ENCODE peak calls at places on chromosome 3, in seven cellular contexts. I is epithelial cell of proximal tubule; F is stimulated activated CD8-positive, alpha-beta memory T cell treated with anti-CD3 and anti-CD28 coated beads, Interleukin-4, amount 100 ng/mL, for 24 hours; Q is hippocampal formation; U is NCI-H2171; P is activated CD4-positive, alpha-beta T cell treated with anti-CD3 and anti-CD28 coated beads for 1 hour; N is NCI-H2029. M is an unnamed sample.

GRCh38 chr3:31341130-31341529 is 191.6 kb upstream of the STT3B start:
- DNase-seq in I (no peak), F (no peak), Q (no peak), U (no peak), P (no peak), N (no peak), M (no peak)

GRCh38 chr3:17190353-17191078 is 305.8 kb downstream of the PLCL2 start:
- DNase-seq in I (no peak), F (no peak), Q (peak), U (no peak), P (no peak), N (no peak), M (peak)

GRCh38 chr3:148884261-148884660 is 19.2 kb downstream of the CPA3 start:
- DNase-seq in I (no peak), F (no peak), Q (no peak), U (no peak), P (no peak), N (no peak), M (no peak)

GRCh38 chr3:59046839-59047238 is 3.0 kb downstream of the CFAP20DC start:
- DNase-seq in I (no peak), F (no peak), Q (no peak), U (no peak), P (no peak), N (no peak), M (no peak)

GRCh38 chr3:120192579-120192978 is 92.4 kb downstream of the GPR156 start:
- DNase-seq in I (no peak), F (no peak), Q (no peak), U (no peak), P (no peak), N (no peak), M (no peak)

GRCh38 chr3:194512895-194513601 is 26.2 kb upstream of the ATP13A3 start:
- DNase-seq in I (no peak), F (no peak), Q (no peak), U (no peak), P (no peak), N (peak), M (no peak)

GRCh38 chr3:19348929-19349564 is 200.7 kb downstream of the KCNH8 start:
- DNase-seq in I (peak), F (no peak), Q (peak), U (no peak), P (no peak), N (peak), M (no peak)

GRCh38 chr3:172034786-172035685 is 4.3 kb upstream of the FNDC3B start:
- DNase-seq in I (no peak), F (no peak), Q (no peak), U (peak), P (no peak), N (no peak), M (no peak)

GRCh38 chr3:195075199-195075940 is 195.6 kb downstream of the XXYLT1 start:
- DNase-seq in I (no peak), F (no peak), Q (no peak), U (no peak), P (no peak), N (no peak), M (no peak)

GRCh38 chr3:111864821-111865656 is 6.0 kb downstream of the PHLDB2 start:
- DNase-seq in I (peak), F (no peak), Q (no peak), U (no peak), P (no peak), N (no peak), M (no peak)

GRCh38 chr3:1195922-1196321 is 103.1 kb downstream of the CNTN6 start:
- DNase-seq in I (peak), F (no peak), Q (no peak), U (no peak), P (no peak), N (no peak), M (no peak)

GRCh38 chr3:23004971-23005370 is 198.2 kb upstream of the UBE2E2 start:
- DNase-seq in I (peak), F (no peak), Q (no peak), U (no peak), P (no peak), N (no peak), M (no peak)

GRCh38 chr3:35383719-35384555 is 255.4 kb upstream of the ARPP21 start:
- DNase-seq in I (peak), F (no peak), Q (peak), U (peak), P (no peak), N (no peak), M (peak)

GRCh38 chr3:46661776-46662766 is 31.4 kb downstream of the ALS2CL start:
- DNase-seq in I (no peak), F (no peak), Q (no peak), U (no peak), P (no peak), N (no peak), M (no peak)